ENCODE peak calls at places on chromosomes 13 and 19, in four cellular contexts. K is uterus, H is bronchial epithelial cell, A is head of caudate nucleus. D is an unnamed sample.
A peak's percentile ranks its signal among the peaks of the same experiment; 100 is the strongest.

GRCh38 chr13:111552891-111553637 is 232.6 kb downstream of the TEX29 start:
- DNase-seq in K (no peak), A (no peak), H (no peak), D (no peak)

GRCh38 chr13:24050292-24050711 is 110.2 kb upstream of the SPATA13 start:
- DNase-seq in A (peak; percentile 85), K (peak; percentile 43), H (peak; percentile 80), D (peak; percentile 71)

GRCh38 chr13:47454986-47455385 is 546.1 kb downstream of the SUCLA2 start:
- DNase-seq in K (no peak), A (no peak), H (no peak), D (peak; percentile 11)

GRCh38 chr13:112465251-112466131 is 89.3 kb downstream of the SPACA7 start:
- DNase-seq in H (no peak), K (no peak), A (no peak), D (no peak)

GRCh38 chr19:51784922-51785690 is 9.9 kb upstream of the FPR3 start:
- DNase-seq in K (peak; percentile 69), A (no peak), H (peak; percentile 62), D (peak; percentile 90)

GRCh38 chr13:66537417-66537816 is 692.7 kb downstream of the PCDH9 start:
- DNase-seq in K (no peak), H (no peak), A (no peak), D (no peak)

GRCh38 chr13:109869312-109870237 is 83.2 kb upstream of the IRS2 start:
- DNase-seq in K (peak; percentile 80), A (peak; percentile 48), H (peak; percentile 22), D (no peak)

GRCh38 chr13:46778095-46778494 is 18.9 kb downstream of the ESD start:
- DNase-seq in H (no peak), A (no peak), K (no peak), D (no peak)

GRCh38 chr19:31312004-31312403 is 37.2 kb downstream of the TSHZ3 start:
- DNase-seq in H (peak; percentile 16), A (no peak), K (peak; percentile 55), D (no peak)

GRCh38 chr19:18425515-18426415 is 6.6 kb downstream of the SSBP4 start:
- DNase-seq in H (no peak), K (peak; percentile 82), A (peak; percentile 59), D (no peak)

GRCh38 chr13:29748097-29748496 is 102.3 kb downstream of the UBL3 start:
- DNase-seq in K (no peak), H (no peak), A (no peak), D (no peak)

GRCh38 chr19:48739400-48739825 is 997 bp downstream of the RASIP1 start:
- DNase-seq in K (no peak), A (no peak), H (no peak), D (no peak)

GRCh38 chr13:69010789-69011188 is 1096.8 kb upstream of the ATXN8OS start:
- DNase-seq in H (no peak), A (no peak), K (no peak), D (no peak)

GRCh38 chr19:50743537-50743936 is 20.4 kb downstream of the CLEC11A start:
- DNase-seq in K (no peak), H (no peak), A (no peak), D (no peak)

GRCh38 chr13:40306817-40307216 is 359.6 kb downstream of the FOXO1 start:
- DNase-seq in H (peak; percentile 51), K (no peak), A (no peak), D (no peak)

GRCh38 chr19:40517248-40517647 is 50.4 kb downstream of the SPTBN4 start:
- DNase-seq in H (no peak), A (no peak), K (no peak), D (no peak)

GRCh38 chr19:1904385-1905070 is 671 bp upstream of the ADAT3 start:
- DNase-seq in H (peak; percentile 79), A (no peak), K (peak; percentile 55), D (no peak)

GRCh38 chr19:34254552-34255432 is at the start of gene GARRE1:
- DNase-seq in H (no peak), K (peak; percentile 37), A (peak; percentile 42), D (no peak)

GRCh38 chr13:33016414-33017409 is at the start of gene KL:
- DNase-seq in A (no peak), H (no peak), K (peak; percentile 25), D (no peak)

GRCh38 chr13:25840261-25840660 is 211.6 kb downstream of the SHISA2 start:
- DNase-seq in A (no peak), K (no peak), H (peak; percentile 25), D (no peak)

GRCh38 chr19:47381653-47382279 is 32.7 kb downstream of the DHX34 start:
- DNase-seq in H (no peak), K (no peak), A (no peak), D (no peak)

GRCh38 chr19:55717251-55717650 is 21.0 kb downstream of the NLRP9 start:
- DNase-seq in K (no peak), A (no peak), H (no peak), D (no peak)

GRCh38 chr13:41696163-41697003 is 239.0 kb downstream of the RGCC start:
- DNase-seq in K (no peak), H (peak; percentile 94), A (no peak), D (peak; percentile 27)